ENCODE peak calls at places on chromosomes 2 and 18, in five cellular contexts. Y, N, L, V and W are unnamed samples.

GRCh38 chr2:61144697-61145268 is 17.2 kb upstream of the C2orf74 start:
- DNase-seq in Y (peak; percentile 86), N (peak; percentile 99), L (peak; percentile 93), V (peak; percentile 93), W (peak; percentile 96)

GRCh38 chr2:11778923-11779757 is 32.7 kb downstream of the LPIN1 start:
- DNase-seq in Y (peak; percentile 83), N (peak; percentile 70), L (no peak), V (peak; percentile 74), W (peak; percentile 79)

GRCh38 chr2:241941691-241942301 is 72.3 kb downstream of the RTP5 start:
- DNase-seq in Y (no peak), N (no peak), L (no peak), V (no peak), W (no peak)

GRCh38 chr18:44079602-44080001 is 601.1 kb upstream of the SETBP1 start:
- DNase-seq in Y (no peak), N (peak; percentile 91), L (peak; percentile 52), V (no peak), W (no peak)

GRCh38 chr2:152730591-152731333 is 12.3 kb downstream of the ARL6IP6 start:
- DNase-seq in Y (peak; percentile 27), N (peak; percentile 38), L (no peak), V (no peak), W (no peak)

GRCh38 chr2:36502081-36502480 is 95.9 kb downstream of the FEZ2 start:
- DNase-seq in Y (no peak), N (peak; percentile 44), L (no peak), V (no peak), W (no peak)

GRCh38 chr2:29518010-29518409 is 402.8 kb downstream of the CLIP4 start:
- DNase-seq in Y (no peak), N (no peak), L (no peak), V (no peak), W (no peak)

GRCh38 chr2:8583400-8584173 is 98.3 kb upstream of the ID2 start:
- DNase-seq in Y (peak; percentile 67), N (no peak), L (peak; percentile 66), V (peak; percentile 95), W (peak; percentile 93)

GRCh38 chr2:56448403-56448998 is 264.7 kb downstream of the CCDC85A start:
- DNase-seq in Y (no peak), N (peak; percentile 1), L (no peak), V (no peak), W (no peak)

GRCh38 chr18:48525671-48526070 is 13.2 kb upstream of the CTIF start:
- DNase-seq in Y (no peak), N (no peak), L (no peak), V (no peak), W (no peak)

GRCh38 chr2:20448246-20449046 is 1.6 kb downstream of the RHOB start:
- DNase-seq in Y (no peak), N (peak; percentile 50), L (no peak), V (no peak), W (peak; percentile 25)

GRCh38 chr2:201250741-201251140 is 9.6 kb upstream of the CASP8 start:
- DNase-seq in Y (no peak), N (no peak), L (no peak), V (no peak), W (no peak)

GRCh38 chr2:27683390-27684071 is 19.8 kb downstream of the SLC4A1AP start:
- DNase-seq in Y (peak; percentile 65), N (peak; percentile 96), L (peak; percentile 61), V (peak; percentile 75), W (peak; percentile 54)

GRCh38 chr2:204664708-204665121 is 119.4 kb downstream of the PARD3B start:
- DNase-seq in Y (no peak), N (peak; percentile 83), L (peak; percentile 65), V (no peak), W (no peak)

GRCh38 chr2:136909777-136910176 is 144.4 kb downstream of the THSD7B start:
- DNase-seq in Y (no peak), N (no peak), L (no peak), V (no peak), W (no peak)

GRCh38 chr2:161237397-161238263 is 70.6 kb upstream of the PSMD14 start:
- DNase-seq in Y (peak; percentile 54), N (peak; percentile 38), L (no peak), V (peak; percentile 18), W (peak; percentile 72)

GRCh38 chr2:127226520-127227263 is 6.6 kb upstream of the CYP27C1 start:
- DNase-seq in Y (no peak), N (peak; percentile 56), L (peak; percentile 67), V (no peak), W (no peak)

GRCh38 chr2:12931211-12931844 is 214.6 kb downstream of the TRIB2 start:
- DNase-seq in Y (no peak), N (peak; percentile 80), L (no peak), V (no peak), W (no peak)

GRCh38 chr2:3563521-3563976 is 5.4 kb upstream of the RNASEH1 start:
- DNase-seq in Y (no peak), N (no peak), L (no peak), V (no peak), W (no peak)

GRCh38 chr2:20538308-20539132 is 91.6 kb downstream of the RHOB start:
- DNase-seq in Y (no peak), N (no peak), L (no peak), V (no peak), W (no peak)

GRCh38 chr2:232522014-232522854 is 2.0 kb downstream of the PRSS56 start:
- DNase-seq in Y (peak; percentile 65), N (peak; percentile 23), L (no peak), V (peak; percentile 71), W (peak; percentile 52)

GRCh38 chr2:135256531-135257258 is 204.6 kb downstream of the RAB3GAP1 start:
- DNase-seq in Y (no peak), N (peak; percentile 12), L (no peak), V (no peak), W (no peak)

GRCh38 chr2:55014962-55015939 is 35.0 kb downstream of the RTN4 start:
- DNase-seq in Y (peak; percentile 8), N (peak; percentile 81), L (peak; percentile 34), V (peak; percentile 23), W (no peak)

GRCh38 chr2:231732604-231733003 is 24.3 kb downstream of the PTMA start:
- DNase-seq in Y (no peak), N (no peak), L (no peak), V (no peak), W (no peak)

GRCh38 chr2:47201224-47201623 is 46.1 kb upstream of the STPG4 start:
- DNase-seq in Y (no peak), N (peak; percentile 52), L (no peak), V (no peak), W (no peak)

GRCh38 chr2:138829326-138829725 is 49.1 kb upstream of the NXPH2 start:
- DNase-seq in Y (peak; percentile 8), N (peak; percentile 24), L (no peak), V (peak; percentile 43), W (no peak)

GRCh38 chr2:143259368-143259958 is 130.2 kb downstream of the ARHGAP15 start:
- DNase-seq in Y (peak; percentile 57), N (peak; percentile 84), L (no peak), V (peak; percentile 26), W (peak; percentile 32)

GRCh38 chr2:240884745-240885144 is 11.2 kb downstream of the MAB21L4 start:
- DNase-seq in Y (no peak), N (no peak), L (no peak), V (no peak), W (no peak)

GRCh38 chr18:23722646-23723045 is 33.4 kb downstream of the LAMA3 start:
- DNase-seq in Y (no peak), N (peak; percentile 39), L (no peak), V (no peak), W (no peak)

GRCh38 chr2:106719222-106719621 is 166.7 kb downstream of the ST6GAL2 start:
- DNase-seq in Y (no peak), N (no peak), L (no peak), V (no peak), W (no peak)

GRCh38 chr18:57833441-57834101 is 30.5 kb upstream of the ATP8B1 start:
- DNase-seq in Y (no peak), N (peak; percentile 36), L (no peak), V (no peak), W (no peak)

GRCh38 chr2:63049291-63050185 is 1.1 kb upstream of the OTX1 start:
- DNase-seq in Y (no peak), N (peak; percentile 20), L (no peak), V (no peak), W (peak; percentile 37)

GRCh38 chr2:10424916-10425505 is 23.1 kb downstream of the ODC1 start:
- DNase-seq in Y (no peak), N (no peak), L (no peak), V (no peak), W (no peak)
- TF ChIP-seq CTCF in Y (no peak), N (no peak), L (no peak), V (no peak), W (no peak)

DNA sequence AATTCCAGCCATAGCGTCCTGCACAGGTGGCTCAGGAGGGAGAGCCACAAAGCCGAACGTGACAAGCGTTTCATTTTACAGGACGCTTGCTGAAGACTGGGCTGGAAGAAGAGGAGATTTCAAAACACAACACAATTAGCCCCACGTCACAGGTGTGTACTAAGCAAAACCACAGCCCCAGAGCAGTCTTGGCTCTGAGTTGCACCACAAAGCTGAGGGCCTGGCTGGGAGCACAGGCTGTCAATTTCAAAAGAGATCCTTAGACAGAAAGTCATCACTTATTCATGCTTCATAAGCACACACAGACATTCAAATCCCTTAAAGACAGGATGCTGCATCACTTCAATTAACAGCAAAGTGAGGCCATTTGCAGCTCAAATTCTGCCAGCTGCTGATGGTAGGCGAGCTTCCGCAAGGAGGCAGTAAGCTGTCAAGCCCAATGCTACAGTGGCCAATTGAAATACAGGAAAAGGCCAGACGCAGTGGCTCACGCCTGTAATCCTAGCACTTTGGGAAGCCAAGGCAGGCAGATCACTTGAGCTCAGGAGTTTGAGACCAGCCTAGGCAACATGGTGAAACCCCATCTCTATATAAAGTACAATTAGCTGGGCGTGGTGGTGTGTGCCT is 79.6 kb downstream of the SKA1 start:
- DNase-seq in Y (no peak), N (no peak), L (no peak), V (no peak), W (no peak)
- TF ChIP-seq CTCF in Y (no peak), N (no peak), L (no peak), V (no peak), W (no peak)

GRCh38 chr2:237132799-237133198 is 47.1 kb downstream of the COPS8 start:
- DNase-seq in Y (no peak), N (no peak), L (no peak), V (no peak), W (no peak)
- TF ChIP-seq CTCF in Y (no peak), N (peak; percentile 18), L (peak; percentile 33), V (no peak), W (no peak)

GRCh38 chr2:30663321-30663720 is 143.9 kb downstream of the CAPN13 start:
- DNase-seq in Y (no peak), N (no peak), L (no peak), V (no peak), W (no peak)
- TF ChIP-seq CTCF in Y (no peak), N (no peak), L (no peak), V (no peak), W (no peak)

GRCh38 chr2:112959109-112959591 is 18.7 kb upstream of the IL36G start:
- DNase-seq in Y (no peak), N (peak; percentile 16), L (no peak), V (no peak), W (no peak)
- TF ChIP-seq CTCF in Y (peak; percentile 38), N (no peak), L (no peak), V (peak; percentile 34), W (no peak)

GRCh38 chr2:50344509-50345106 is 687.3 kb downstream of the NRXN1 start:
- DNase-seq in Y (no peak), N (no peak), L (no peak), V (no peak), W (no peak)
- TF ChIP-seq CTCF in Y (no peak), N (no peak), L (peak; percentile 52), V (peak; percentile 52), W (no peak)